ENCODE peak calls at places on chromosomes 5 and 9, in ten cellular contexts. V, W, Q, P, H, I, J, M, U and T are unnamed samples.

GRCh38 chr9:123544007-123544827 is 188.2 kb downstream of the CRB2 start:
- DNase-seq in Q (no peak), H (peak), U (no peak), J (no peak), P (peak), M (no peak), I (no peak), W (peak), V (peak), T (no peak)

GRCh38 chr9:2340046-2340760 is 281.4 kb upstream of the VLDLR start:
- DNase-seq in Q (no peak), P (no peak), V (no peak), M (no peak), I (no peak), W (no peak), J (peak), U (no peak), H (no peak), T (no peak)

GRCh38 chr5:140221697-140222223 is 46.8 kb downstream of the CYSTM1 start:
- DNase-seq in J (peak), M (no peak), V (no peak), P (peak), I (peak), H (no peak), W (peak), Q (no peak), U (no peak), T (peak)

GRCh38 chr5:137073192-137073591 is 425.9 kb downstream of the SPOCK1 start:
- DNase-seq in W (peak), U (no peak), M (no peak), J (no peak), Q (no peak), I (no peak), P (peak), V (no peak), H (no peak), T (peak)

GRCh38 chr5:80835128-80835527 is 125.0 kb upstream of the RASGRF2 start:
- DNase-seq in U (no peak), Q (no peak), J (no peak), H (no peak), P (no peak), M (no peak), V (no peak), I (no peak), W (no peak), T (no peak)

GRCh38 chr5:4639959-4640358 is 500.2 kb upstream of the ADAMTS16 start:
- DNase-seq in M (no peak), V (no peak), P (no peak), Q (no peak), U (no peak), I (no peak), H (no peak), J (no peak), W (no peak), T (no peak)

GRCh38 chr9:125631391-125632085 is 75.5 kb downstream of the MAPKAP1 start:
- DNase-seq in Q (peak), M (no peak), H (peak), U (no peak), I (no peak), V (peak), J (peak), W (peak), P (peak), T (no peak)

GRCh38 chr9:65426231-65426630 is 141.2 kb upstream of the FOXD4L5 start:
- DNase-seq in I (no peak), Q (no peak), M (no peak), J (no peak), W (no peak), P (no peak), U (no peak), V (no peak), H (no peak), T (no peak)

GRCh38 chr9:136441681-136442245 is 2.1 kb upstream of the INPP5E start:
- DNase-seq in J (no peak), W (no peak), H (no peak), U (no peak), V (no peak), P (no peak), M (no peak), I (no peak), Q (no peak), T (no peak)

GRCh38 chr9:23587433-23587832 is 238.6 kb downstream of the ELAVL2 start:
- DNase-seq in Q (no peak), I (no peak), V (no peak), P (no peak), U (peak), M (no peak), H (no peak), W (no peak), J (no peak), T (no peak)

GRCh38 chr5:115166744-115167393 is 2.8 kb downstream of the TRIM36 start:
- DNase-seq in W (no peak), P (no peak), I (no peak), Q (no peak), U (no peak), M (no peak), V (no peak), H (no peak), J (no peak), T (no peak)